ENCODE peak calls at places on chromosomes 13 and 19, in nine cellular contexts. P is left lung; V is stimulated activated CD8-positive, alpha-beta memory T cell treated with anti-CD3 and anti-CD28 coated beads, Interleukin-12 subunit alpha, Interleukin-12 subunit beta, amount 100 ng/mL, for 4 hours; W is Ammon's horn; R is IMR-90; L is GM04504; U is anterior cingulate cortex; Y is left lobe of liver; Z is heart left ventricle. I is an unnamed sample.

GRCh38 chr13:95368998-95369397 is 67.7 kb upstream of the ABCC4 start:
- DNase-seq in P (no peak), V (no peak), W (no peak), R (no peak), L (no peak), U (no peak), Y (no peak), Z (no peak), I (no peak)

GRCh38 chr19:35000647-35001501 is 751 bp downstream of the GRAMD1A start:
- DNase-seq in P (peak), V (peak), W (no peak), R (peak), L (no peak), U (no peak), Y (no peak), Z (peak), I (peak)

GRCh38 chr19:16623066-16623465 is 4.9 kb downstream of the MED26 start:
- DNase-seq in P (no peak), V (no peak), W (no peak), R (no peak), L (no peak), U (no peak), Y (no peak), Z (no peak), I (no peak)

GRCh38 chr13:41457589-41458186 is 338 bp downstream of the RGCC start:
- DNase-seq in P (peak), V (no peak), W (no peak), R (no peak), L (no peak), U (no peak), Y (no peak), Z (peak), I (no peak)

GRCh38 chr13:72726721-72727416 is 560 bp downstream of the MZT1 start:
- DNase-seq in P (peak), V (no peak), W (peak), R (no peak), L (no peak), U (no peak), Y (peak), Z (peak), I (peak)

GRCh38 chr13:100470841-100471505 is 117.6 kb downstream of the GGACT start:
- DNase-seq in P (no peak), V (no peak), W (no peak), R (no peak), L (no peak), U (no peak), Y (no peak), Z (no peak), I (no peak)

GRCh38 chr19:18263324-18264215 is 10.7 kb downstream of the IQCN start:
- DNase-seq in P (no peak), V (no peak), W (no peak), R (no peak), L (no peak), U (no peak), Y (no peak), Z (no peak), I (no peak)

GRCh38 chr13:37651371-37651770 is 52.8 kb upstream of the POSTN start:
- DNase-seq in P (no peak), V (no peak), W (no peak), R (no peak), L (no peak), U (no peak), Y (no peak), Z (no peak), I (no peak)

GRCh38 chr13:49664606-49665005 is 26.7 kb downstream of the EBPL start:
- DNase-seq in P (no peak), V (no peak), W (no peak), R (no peak), L (no peak), U (no peak), Y (no peak), Z (no peak), I (no peak)

GRCh38 chr19:43318203-43318602 is 35.3 kb upstream of the CD177 start:
- DNase-seq in P (no peak), V (no peak), W (no peak), R (no peak), L (no peak), U (no peak), Y (no peak), Z (no peak), I (no peak)

GRCh38 chr13:67183151-67183550 is 47.0 kb downstream of the PCDH9 start:
- DNase-seq in P (no peak), V (no peak), W (no peak), R (no peak), L (no peak), U (no peak), Y (no peak), Z (no peak), I (no peak)

GRCh38 chr19:45967246-45967645 is 6.4 kb downstream of the NOVA2 start:
- DNase-seq in P (no peak), V (no peak), W (no peak), R (no peak), L (no peak), U (no peak), Y (no peak), Z (no peak), I (no peak)

GRCh38 chr19:40262422-40262821 is 22.7 kb downstream of the AKT2 start:
- DNase-seq in P (no peak), V (no peak), W (no peak), R (no peak), L (no peak), U (no peak), Y (no peak), Z (no peak), I (no peak)

GRCh38 chr19:41912899-41913475 is 15.3 kb downstream of the ERFL start:
- DNase-seq in P (peak), V (no peak), W (no peak), R (no peak), L (no peak), U (no peak), Y (no peak), Z (no peak), I (no peak)

GRCh38 chr13:47853236-47853635 is 147.8 kb downstream of the SUCLA2 start:
- DNase-seq in P (no peak), V (no peak), W (no peak), R (no peak), L (peak), U (no peak), Y (no peak), Z (no peak), I (peak)

GRCh38 chr13:40640845-40641458 is 25.5 kb downstream of the FOXO1 start:
- DNase-seq in P (no peak), V (no peak), W (no peak), R (no peak), L (no peak), U (no peak), Y (no peak), Z (no peak), I (no peak)

GRCh38 chr19:7917292-7918061 is 2.7 kb upstream of the SNAPC2 start:
- DNase-seq in P (peak), V (peak), W (no peak), R (peak), L (no peak), U (no peak), Y (no peak), Z (peak), I (peak)

GRCh38 chr19:4557971-4558941 is 1.2 kb downstream of the SEMA6B start:
- DNase-seq in P (peak), V (no peak), W (no peak), R (no peak), L (no peak), U (no peak), Y (no peak), Z (no peak), I (no peak)

GRCh38 chr13:100394005-100394695 is 194.4 kb downstream of the GGACT start:
- DNase-seq in P (no peak), V (no peak), W (peak), R (peak), L (peak), U (no peak), Y (no peak), Z (no peak), I (peak)

GRCh38 chr19:49336482-49337266 is 1.5 kb downstream of the CD37 start:
- DNase-seq in P (no peak), V (no peak), W (no peak), R (no peak), L (no peak), U (no peak), Y (peak), Z (no peak), I (no peak)

GRCh38 chr13:42553098-42554046 is 20.6 kb upstream of the TNFSF11 start:
- DNase-seq in P (no peak), V (no peak), W (no peak), R (peak), L (no peak), U (no peak), Y (peak), Z (no peak), I (peak)

GRCh38 chr13:94115054-94115453 is 364.4 kb downstream of the DCT start:
- DNase-seq in P (no peak), V (no peak), W (no peak), R (no peak), L (no peak), U (no peak), Y (no peak), Z (no peak), I (no peak)

GRCh38 chr13:24651718-24652345 is 28.4 kb upstream of the ATP12A start:
- DNase-seq in P (no peak), V (no peak), W (no peak), R (no peak), L (no peak), U (no peak), Y (no peak), Z (no peak), I (no peak)

GRCh38 chr13:85383291-85383690 is 415.9 kb downstream of the SLITRK6 start:
- DNase-seq in P (no peak), V (no peak), W (no peak), R (no peak), L (no peak), U (no peak), Y (no peak), Z (no peak), I (no peak)

GRCh38 chr19:45508931-45509691 is 1.8 kb downstream of the VASP start:
- DNase-seq in P (peak), V (peak), W (peak), R (peak), L (peak), U (no peak), Y (peak), Z (peak), I (peak)

GRCh38 chr19:751501-752341 is 809 bp downstream of the MISP start:
- DNase-seq in P (no peak), V (no peak), W (no peak), R (peak), L (peak), U (no peak), Y (no peak), Z (no peak), I (peak)

GRCh38 chr19:43780706-43781525 is at the start of gene KCNN4:
- DNase-seq in P (peak), V (no peak), W (no peak), R (peak), L (no peak), U (no peak), Y (no peak), Z (no peak), I (peak)

GRCh38 chr13:43307921-43308433 is 284.6 kb downstream of the DNAJC15 start:
- DNase-seq in P (peak), V (no peak), W (peak), R (peak), L (peak), U (no peak), Y (peak), Z (peak), I (peak)

GRCh38 chr13:84445776-84446175 is 563.5 kb upstream of the SLITRK1 start:
- DNase-seq in P (no peak), V (no peak), W (no peak), R (peak), L (no peak), U (no peak), Y (no peak), Z (no peak), I (peak)

GRCh38 chr13:24252136-24252535 is 57.2 kb upstream of the C1QTNF9 start:
- DNase-seq in P (no peak), V (no peak), W (no peak), R (no peak), L (no peak), U (no peak), Y (no peak), Z (no peak), I (no peak)